ENCODE peak calls at places on chromosomes 7 and 10, in five cellular contexts. S is SK-N-SH, H is Calu3, B is neural crest cell, J is upper lobe of right lung. D is an unnamed sample.

GRCh38 chr10:86585037-86585725 is 63.6 kb upstream of the WAPL start:
- DNase-seq in S (peak; percentile 86), H (peak; percentile 72), B (peak; percentile 70), J (peak; percentile 84), D (peak; percentile 72)

GRCh38 chr7:155845226-155845625 is 33.0 kb upstream of the SHH start:
- DNase-seq in S (no peak), H (no peak), B (no peak), J (no peak), D (no peak)

GRCh38 chr7:1693991-1694524 is 24.0 kb downstream of the ELFN1 start:
- DNase-seq in S (peak; percentile 80), H (peak; percentile 39), B (peak; percentile 62), J (peak; percentile 53), D (peak; percentile 38)

GRCh38 chr7:18109762-18110161 is 82.1 kb upstream of the PRPS1L1 start:
- DNase-seq in S (no peak), H (no peak), B (no peak), J (no peak), D (no peak)

GRCh38 chr7:16638282-16639265 is 7.0 kb downstream of the ANKMY2 start:
- DNase-seq in S (no peak), H (no peak), B (no peak), J (no peak), D (no peak)

GRCh38 chr7:133583545-133584171 is 330.8 kb downstream of the EXOC4 start:
- DNase-seq in S (no peak), H (no peak), B (no peak), J (no peak), D (no peak)

GRCh38 chr7:152743600-152743999 is 16.0 kb upstream of the ACTR3B start:
- DNase-seq in S (no peak), H (no peak), B (no peak), J (no peak), D (no peak)

GRCh38 chr10:18500576-18500975 is 150.8 kb downstream of the NSUN6 start:
- DNase-seq in S (no peak), H (no peak), B (no peak), J (no peak), D (no peak)

GRCh38 chr10:7107287-7107686 is 303.5 kb downstream of the SFMBT2 start:
- DNase-seq in S (no peak), H (no peak), B (no peak), J (no peak), D (no peak)

GRCh38 chr7:113710310-113711106 is 208.3 kb downstream of the PPP1R3A start:
- DNase-seq in S (peak; percentile 46), H (peak; percentile 68), B (peak; percentile 45), J (no peak), D (no peak)

GRCh38 chr7:92674379-92674778 is 84.2 kb upstream of the FAM133B start:
- DNase-seq in S (no peak), H (no peak), B (no peak), J (no peak), D (no peak)

GRCh38 chr7:155357573-155358041 is 59.9 kb downstream of the INSIG1 start:
- DNase-seq in S (no peak), H (no peak), B (no peak), J (peak; percentile 56), D (peak; percentile 49)

GRCh38 chr7:96786261-96786997 is 76.8 kb upstream of the SEM1 start:
- DNase-seq in S (peak; percentile 16), H (no peak), B (no peak), J (no peak), D (no peak)

GRCh38 chr10:53463539-53463938 is 691.0 kb upstream of the MBL2 start:
- DNase-seq in S (no peak), H (no peak), B (no peak), J (no peak), D (no peak)

DNA sequence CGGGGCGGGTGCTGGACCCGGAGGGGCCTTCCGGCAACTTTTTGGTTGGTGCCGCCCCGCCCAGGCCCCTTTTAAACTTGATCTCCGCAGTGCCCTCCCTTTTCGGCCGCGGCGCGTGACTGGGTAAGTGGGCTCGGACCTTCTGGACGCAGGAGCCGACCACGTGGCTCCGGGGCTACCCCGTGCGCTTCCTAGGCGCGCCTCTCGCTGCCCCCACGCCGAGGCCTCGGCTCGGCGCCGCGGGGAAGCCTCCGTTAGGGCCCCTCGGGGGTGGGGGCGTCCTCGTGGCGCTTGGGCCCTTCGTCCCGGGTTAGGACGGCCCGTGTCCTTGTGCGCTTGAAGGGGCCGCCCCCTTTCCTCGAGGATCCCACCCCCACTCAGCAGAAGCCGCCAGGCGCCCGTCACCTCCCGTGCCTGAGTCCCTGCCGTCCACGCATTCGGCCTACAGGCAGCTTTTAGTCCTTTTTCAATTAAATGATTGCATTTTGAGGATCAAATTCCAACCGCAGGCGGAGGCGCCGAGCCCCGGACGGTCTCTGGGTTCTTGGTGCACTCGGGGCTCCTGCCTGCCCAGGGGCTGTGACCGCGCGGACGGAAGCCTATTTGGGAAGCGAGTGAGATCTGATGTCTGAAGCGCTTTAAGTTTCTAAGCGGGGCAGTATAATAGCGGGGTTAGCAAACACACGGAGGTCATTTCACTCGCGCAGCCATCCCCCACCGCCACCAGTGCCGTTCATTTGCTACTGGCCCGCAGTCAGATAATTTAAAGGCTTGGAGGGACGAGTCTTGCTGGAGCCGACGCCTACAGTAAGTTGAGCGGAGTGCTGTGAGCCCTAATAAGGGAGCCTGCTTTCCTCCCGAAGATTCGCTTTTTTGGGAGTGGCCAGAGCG is 31.8 kb upstream of the TOMM7 start:
- DNase-seq in S (peak; percentile 29), H (peak; percentile 86), B (peak; percentile 57), J (peak; percentile 95), D (peak; percentile 94)
- TF ChIP-seq CTCF in S (peak; percentile 13), H (peak; percentile 99), B (peak; percentile 86), J (peak; percentile 80), D (peak; percentile 85)

GRCh38 chr7:110534241-110534931 is 556.5 kb upstream of the LRRN3 start:
- DNase-seq in S (peak; percentile 55), H (no peak), B (no peak), J (no peak), D (no peak)
- TF ChIP-seq CTCF in S (no peak), H (no peak), B (no peak), J (no peak), D (no peak)

DNA sequence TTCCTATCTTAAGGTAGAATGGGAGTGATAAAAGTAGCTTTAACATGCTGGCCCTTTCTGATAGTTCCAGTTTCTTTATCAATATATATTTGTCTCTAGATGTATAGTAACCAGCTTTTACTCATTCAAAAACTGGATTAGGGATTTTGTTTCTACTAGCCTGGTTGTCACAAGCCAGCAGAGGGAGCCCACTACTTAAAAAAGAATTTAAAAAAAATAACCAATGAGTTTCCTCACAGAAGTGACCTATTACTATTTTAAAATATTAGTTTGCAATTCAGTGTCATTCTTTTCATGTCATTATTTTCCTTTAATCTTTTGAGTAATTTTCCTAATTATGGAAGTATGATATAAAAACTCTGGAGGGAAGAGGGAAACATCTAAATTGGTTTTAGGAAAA is 142.1 kb downstream of the PHTF2 start:
- DNase-seq in S (peak; percentile 67), H (peak; percentile 7), B (peak; percentile 28), J (no peak), D (no peak)
- TF ChIP-seq CTCF in S (peak; percentile 99), H (no peak), B (peak; percentile 80), J (peak; percentile 63), D (peak; percentile 60)

DNA sequence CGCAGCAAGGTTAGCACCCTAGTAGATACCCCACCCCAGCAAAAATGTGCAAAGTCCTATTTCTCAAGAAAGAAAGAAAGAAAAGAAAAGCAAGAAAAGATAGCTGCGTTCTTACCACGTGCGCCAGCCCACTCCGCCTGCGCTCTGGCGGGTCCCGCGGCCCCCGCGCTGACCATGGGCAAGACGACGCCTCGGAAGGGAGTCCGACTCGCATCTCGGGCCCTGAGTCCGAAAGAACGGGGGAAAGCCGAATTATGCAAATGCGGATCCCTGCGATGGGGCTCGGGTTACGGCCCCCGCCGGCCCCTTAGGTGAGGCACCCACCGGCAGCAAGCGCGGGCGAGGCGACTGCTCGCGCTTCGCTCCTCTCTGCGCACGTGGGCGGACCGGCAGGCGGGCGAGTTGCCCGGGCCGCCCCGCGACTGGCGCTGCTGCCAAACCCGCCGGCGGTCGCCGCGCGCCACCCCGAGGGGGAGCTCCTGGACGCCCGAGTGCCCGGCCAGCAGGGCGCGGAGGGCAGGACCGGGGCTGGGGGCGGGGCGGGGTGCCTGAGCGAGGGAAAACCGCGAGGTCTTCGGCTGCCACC is 2.4 kb upstream of the EGR2 start:
- DNase-seq in S (peak; percentile 74), H (peak; percentile 73), B (peak; percentile 50), J (peak; percentile 85), D (peak; percentile 67)
- TF ChIP-seq CTCF in S (peak; percentile 10), H (no peak), B (no peak), J (no peak), D (no peak)

GRCh38 chr7:116786791-116787443 is 75.5 kb upstream of the CAPZA2 start:
- DNase-seq in S (no peak), H (peak; percentile 24), B (no peak), J (no peak), D (no peak)
- TF ChIP-seq CTCF in S (peak; percentile 44), H (peak; percentile 19), B (no peak), J (peak; percentile 34), D (peak; percentile 31)

DNA sequence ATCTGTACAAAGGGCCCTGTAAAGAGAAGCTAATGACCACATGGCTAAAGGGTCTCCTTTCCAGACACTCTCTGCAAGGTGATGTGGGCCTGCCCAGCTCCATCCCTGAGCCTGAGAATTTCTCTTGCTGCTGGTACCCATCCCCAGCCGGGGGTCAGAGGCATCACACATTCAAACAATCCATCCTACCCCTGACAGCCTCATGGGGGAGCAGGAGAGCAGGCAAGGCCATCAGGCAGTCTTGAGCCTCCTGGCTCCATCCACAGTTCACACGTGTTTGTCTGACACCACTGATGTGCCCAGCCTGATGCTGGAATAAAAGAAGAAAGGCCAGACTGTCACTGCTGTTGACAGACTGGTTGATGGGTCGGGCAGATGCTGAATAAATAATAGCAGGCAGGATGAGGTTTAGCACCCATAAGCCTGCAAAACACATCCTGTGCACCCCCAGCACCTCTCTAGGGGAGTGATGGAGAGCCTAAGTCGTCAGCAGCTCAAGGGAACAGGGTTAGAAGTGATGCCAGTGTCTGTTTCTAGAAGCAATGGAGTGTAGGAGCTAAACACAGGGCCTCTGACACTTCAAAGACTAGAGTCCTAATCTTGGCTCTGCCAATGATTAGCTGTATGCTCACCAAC is 43.5 kb downstream of the TLL2 start:
- DNase-seq in S (peak; percentile 78), H (peak; percentile 51), B (peak; percentile 45), J (no peak), D (no peak)
- TF ChIP-seq CTCF in S (peak; percentile 53), H (no peak), B (peak; percentile 63), J (peak; percentile 38), D (peak; percentile 34)

DNA sequence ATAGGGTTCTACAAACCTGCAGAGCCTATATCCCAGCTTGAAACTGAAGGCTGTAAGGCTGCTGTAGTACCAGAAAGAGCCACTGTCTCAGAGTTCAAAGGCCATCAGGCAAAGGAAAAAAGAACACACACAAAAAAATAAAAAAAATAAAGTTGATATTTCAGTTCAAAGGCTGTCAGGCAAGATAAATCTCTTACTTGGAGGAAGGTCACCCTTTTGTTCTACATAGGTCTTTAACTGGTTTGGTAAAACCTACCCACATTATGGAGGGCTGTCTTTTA is 12.0 kb upstream of the TMEM26 start:
- DNase-seq in S (no peak), H (no peak), B (no peak), J (no peak), D (no peak)
- TF ChIP-seq CTCF in S (no peak), H (no peak), B (no peak), J (no peak), D (no peak)

GRCh38 chr7:50227623-50228618 is 76.6 kb upstream of the IKZF1 start:
- DNase-seq in S (no peak), H (no peak), B (no peak), J (no peak), D (no peak)

GRCh38 chr7:50226669-50227068 is 77.8 kb upstream of the IKZF1 start:
- DNase-seq in S (no peak), H (no peak), B (no peak), J (no peak), D (no peak)

GRCh38 chr7:50226139-50226538 is 78.4 kb upstream of the IKZF1 start:
- DNase-seq in S (no peak), H (no peak), B (no peak), J (no peak), D (no peak)

GRCh38 chr7:50229964-50230363 is 74.6 kb upstream of the IKZF1 start:
- DNase-seq in S (no peak), H (no peak), B (no peak), J (no peak), D (no peak)
- TF ChIP-seq CTCF in S (peak; percentile 54), H (peak; percentile 52), B (peak; percentile 60), J (peak; percentile 43), D (peak; percentile 29)